ENCODE peak calls at places on chromosomes 1 and 21, in nine cellular contexts. One of them, this sample, is unnamed.

GRCh38 chr1:172180886-172181285 is 239.6 kb upstream of the C1orf105 start:
- DNase-seq in fibroblast of lung: peak; percentile 54
- DNase-seq in GDM1: no peak
- DNase-seq in epithelial cell of proximal tubule: no peak
- DNase-seq in foreskin fibroblast: peak; percentile 41
- DNase-seq in sciatic nerve: peak; percentile 63
- DNase-seq in AG08396: peak; percentile 27
- DNase-seq in GM03348: peak; percentile 17
- DNase-seq in iPS-NIHi11: no peak
- DNase-seq in this sample: no peak

GRCh38 chr1:167109125-167109524 is 15.2 kb downstream of the STYXL2 start:
- DNase-seq in fibroblast of lung: no peak
- DNase-seq in GDM1: no peak
- DNase-seq in epithelial cell of proximal tubule: no peak
- DNase-seq in foreskin fibroblast: no peak
- DNase-seq in sciatic nerve: no peak
- DNase-seq in AG08396: no peak
- DNase-seq in GM03348: no peak
- DNase-seq in iPS-NIHi11: no peak
- DNase-seq in this sample: no peak

GRCh38 chr1:231518485-231519035 is 9.9 kb upstream of the TSNAX start:
- DNase-seq in fibroblast of lung: no peak
- DNase-seq in GDM1: no peak
- DNase-seq in epithelial cell of proximal tubule: no peak
- DNase-seq in foreskin fibroblast: no peak
- DNase-seq in sciatic nerve: no peak
- DNase-seq in AG08396: no peak
- DNase-seq in GM03348: no peak
- DNase-seq in iPS-NIHi11: peak; percentile 8
- DNase-seq in this sample: no peak

GRCh38 chr1:208431721-208432120 is 187.5 kb upstream of the PLXNA2 start:
- DNase-seq in fibroblast of lung: peak; percentile 78
- DNase-seq in GDM1: no peak
- DNase-seq in epithelial cell of proximal tubule: peak; percentile 40
- DNase-seq in foreskin fibroblast: peak; percentile 34
- DNase-seq in sciatic nerve: no peak
- DNase-seq in AG08396: peak; percentile 20
- DNase-seq in GM03348: peak; percentile 40
- DNase-seq in iPS-NIHi11: no peak
- DNase-seq in this sample: no peak

GRCh38 chr1:226064816-226065248 is 2.3 kb downstream of the H3-3A start:
- DNase-seq in fibroblast of lung: peak; percentile 54
- DNase-seq in GDM1: peak; percentile 43
- DNase-seq in epithelial cell of proximal tubule: no peak
- DNase-seq in foreskin fibroblast: peak; percentile 39
- DNase-seq in sciatic nerve: no peak
- DNase-seq in AG08396: peak; percentile 55
- DNase-seq in GM03348: peak; percentile 59
- DNase-seq in iPS-NIHi11: peak; percentile 24
- DNase-seq in this sample: peak; percentile 20

GRCh38 chr1:85806236-85806965 is 98.2 kb upstream of the ZNHIT6 start:
- DNase-seq in fibroblast of lung: no peak
- DNase-seq in GDM1: no peak
- DNase-seq in epithelial cell of proximal tubule: no peak
- DNase-seq in foreskin fibroblast: no peak
- DNase-seq in sciatic nerve: no peak
- DNase-seq in AG08396: no peak
- DNase-seq in GM03348: no peak
- DNase-seq in iPS-NIHi11: no peak
- DNase-seq in this sample: no peak

GRCh38 chr1:68313736-68314594 is 81.6 kb upstream of the WLS start:
- DNase-seq in fibroblast of lung: no peak
- DNase-seq in GDM1: no peak
- DNase-seq in epithelial cell of proximal tubule: no peak
- DNase-seq in foreskin fibroblast: no peak
- DNase-seq in sciatic nerve: no peak
- DNase-seq in AG08396: no peak
- DNase-seq in GM03348: no peak
- DNase-seq in iPS-NIHi11: no peak
- DNase-seq in this sample: no peak

GRCh38 chr1:235649722-235650163 is at the start of gene GNG4:
- DNase-seq in fibroblast of lung: no peak
- DNase-seq in GDM1: no peak
- DNase-seq in epithelial cell of proximal tubule: no peak
- DNase-seq in foreskin fibroblast: no peak
- DNase-seq in sciatic nerve: no peak
- DNase-seq in AG08396: no peak
- DNase-seq in GM03348: no peak
- DNase-seq in iPS-NIHi11: peak; percentile 86
- DNase-seq in this sample: no peak

GRCh38 chr1:119409731-119410130 is 5.2 kb upstream of the HSD3B2 start:
- DNase-seq in fibroblast of lung: peak; percentile 65
- DNase-seq in GDM1: no peak
- DNase-seq in epithelial cell of proximal tubule: no peak
- DNase-seq in foreskin fibroblast: no peak
- DNase-seq in sciatic nerve: no peak
- DNase-seq in AG08396: no peak
- DNase-seq in GM03348: peak; percentile 4
- DNase-seq in iPS-NIHi11: no peak
- DNase-seq in this sample: no peak

GRCh38 chr1:90986954-90987353 is 34.9 kb downstream of the ZNF644 start:
- DNase-seq in fibroblast of lung: no peak
- DNase-seq in GDM1: no peak
- DNase-seq in epithelial cell of proximal tubule: no peak
- DNase-seq in foreskin fibroblast: no peak
- DNase-seq in sciatic nerve: no peak
- DNase-seq in AG08396: no peak
- DNase-seq in GM03348: no peak
- DNase-seq in iPS-NIHi11: no peak
- DNase-seq in this sample: no peak

GRCh38 chr1:11326070-11326469 is 53.1 kb downstream of the UBIAD1 start:
- DNase-seq in fibroblast of lung: no peak
- DNase-seq in GDM1: no peak
- DNase-seq in epithelial cell of proximal tubule: no peak
- DNase-seq in foreskin fibroblast: no peak
- DNase-seq in sciatic nerve: no peak
- DNase-seq in AG08396: no peak
- DNase-seq in GM03348: no peak
- DNase-seq in iPS-NIHi11: no peak
- DNase-seq in this sample: no peak

GRCh38 chr1:58727363-58727762 is 27.5 kb upstream of the MYSM1 start:
- DNase-seq in fibroblast of lung: peak; percentile 91
- DNase-seq in GDM1: no peak
- DNase-seq in epithelial cell of proximal tubule: peak; percentile 82
- DNase-seq in foreskin fibroblast: peak; percentile 95
- DNase-seq in sciatic nerve: no peak
- DNase-seq in AG08396: peak; percentile 44
- DNase-seq in GM03348: peak; percentile 62
- DNase-seq in iPS-NIHi11: no peak
- DNase-seq in this sample: peak; percentile 97

GRCh38 chr21:44926364-44927101 is 5.8 kb upstream of the ITGB2 start:
- DNase-seq in fibroblast of lung: peak; percentile 64
- DNase-seq in GDM1: peak; percentile 49
- DNase-seq in epithelial cell of proximal tubule: no peak
- DNase-seq in foreskin fibroblast: no peak
- DNase-seq in sciatic nerve: no peak
- DNase-seq in AG08396: no peak
- DNase-seq in GM03348: peak; percentile 52
- DNase-seq in iPS-NIHi11: no peak
- DNase-seq in this sample: no peak

GRCh38 chr1:32818804-32819541 is 1.5 kb downstream of the S100PBP start:
- DNase-seq in fibroblast of lung: no peak
- DNase-seq in GDM1: peak; percentile 48
- DNase-seq in epithelial cell of proximal tubule: no peak
- DNase-seq in foreskin fibroblast: no peak
- DNase-seq in sciatic nerve: no peak
- DNase-seq in AG08396: no peak
- DNase-seq in GM03348: no peak
- DNase-seq in iPS-NIHi11: no peak
- DNase-seq in this sample: no peak

GRCh38 chr21:31132574-31133242 is 94.4 kb upstream of the KRTAP19-8 start:
- DNase-seq in fibroblast of lung: peak; percentile 36
- DNase-seq in GDM1: peak; percentile 6
- DNase-seq in epithelial cell of proximal tubule: no peak
- DNase-seq in foreskin fibroblast: peak; percentile 23
- DNase-seq in sciatic nerve: no peak
- DNase-seq in AG08396: no peak
- DNase-seq in GM03348: no peak
- DNase-seq in iPS-NIHi11: no peak
- DNase-seq in this sample: no peak

GRCh38 chr1:226679303-226679702 is 59.8 kb downstream of the ITPKB start:
- DNase-seq in fibroblast of lung: no peak
- DNase-seq in GDM1: no peak
- DNase-seq in epithelial cell of proximal tubule: no peak
- DNase-seq in foreskin fibroblast: no peak
- DNase-seq in sciatic nerve: peak; percentile 0
- DNase-seq in AG08396: no peak
- DNase-seq in GM03348: no peak
- DNase-seq in iPS-NIHi11: no peak
- DNase-seq in this sample: no peak

GRCh38 chr1:22870201-22870871 is 102.3 kb downstream of the LACTBL1 start:
- DNase-seq in fibroblast of lung: peak; percentile 64
- DNase-seq in GDM1: no peak
- DNase-seq in epithelial cell of proximal tubule: no peak
- DNase-seq in foreskin fibroblast: no peak
- DNase-seq in sciatic nerve: no peak
- DNase-seq in AG08396: peak; percentile 38
- DNase-seq in GM03348: peak; percentile 37
- DNase-seq in iPS-NIHi11: peak; percentile 65
- DNase-seq in this sample: no peak

GRCh38 chr1:92446990-92447681 is 39.6 kb downstream of the GFI1 start:
- DNase-seq in fibroblast of lung: peak; percentile 58
- DNase-seq in GDM1: peak; percentile 8
- DNase-seq in epithelial cell of proximal tubule: no peak
- DNase-seq in foreskin fibroblast: no peak
- DNase-seq in sciatic nerve: no peak
- DNase-seq in AG08396: peak; percentile 34
- DNase-seq in GM03348: no peak
- DNase-seq in iPS-NIHi11: peak; percentile 42
- DNase-seq in this sample: peak; percentile 67

GRCh38 chr21:34602061-34602460 is 12.9 kb downstream of the RCAN1 start:
- DNase-seq in fibroblast of lung: no peak
- DNase-seq in GDM1: no peak
- DNase-seq in epithelial cell of proximal tubule: no peak
- DNase-seq in foreskin fibroblast: no peak
- DNase-seq in sciatic nerve: no peak
- DNase-seq in AG08396: no peak
- DNase-seq in GM03348: no peak
- DNase-seq in iPS-NIHi11: no peak
- DNase-seq in this sample: no peak

GRCh38 chr1:42999308-42999707 is 40.6 kb upstream of the SLC2A1 start:
- DNase-seq in fibroblast of lung: peak; percentile 78
- DNase-seq in GDM1: no peak
- DNase-seq in epithelial cell of proximal tubule: no peak
- DNase-seq in foreskin fibroblast: no peak
- DNase-seq in sciatic nerve: no peak
- DNase-seq in AG08396: peak; percentile 39
- DNase-seq in GM03348: peak; percentile 41
- DNase-seq in iPS-NIHi11: no peak
- DNase-seq in this sample: no peak

GRCh38 chr1:91450260-91450659 is 45.6 kb upstream of the HFM1 start:
- DNase-seq in fibroblast of lung: no peak
- DNase-seq in GDM1: no peak
- DNase-seq in epithelial cell of proximal tubule: no peak
- DNase-seq in foreskin fibroblast: no peak
- DNase-seq in sciatic nerve: no peak
- DNase-seq in AG08396: no peak
- DNase-seq in GM03348: no peak
- DNase-seq in iPS-NIHi11: no peak
- DNase-seq in this sample: no peak

GRCh38 chr1:208652300-208653160 is 408.3 kb upstream of the PLXNA2 start:
- DNase-seq in fibroblast of lung: peak; percentile 56
- DNase-seq in GDM1: peak; percentile 17
- DNase-seq in epithelial cell of proximal tubule: peak; percentile 12
- DNase-seq in foreskin fibroblast: peak; percentile 60
- DNase-seq in sciatic nerve: no peak
- DNase-seq in AG08396: peak; percentile 68
- DNase-seq in GM03348: peak; percentile 81
- DNase-seq in iPS-NIHi11: peak; percentile 72
- DNase-seq in this sample: peak; percentile 38

GRCh38 chr21:34074283-34075098 is 1.1 kb downstream of the MRPS6 start:
- DNase-seq in fibroblast of lung: no peak
- DNase-seq in GDM1: no peak
- DNase-seq in epithelial cell of proximal tubule: no peak
- DNase-seq in foreskin fibroblast: no peak
- DNase-seq in sciatic nerve: no peak
- DNase-seq in AG08396: no peak
- DNase-seq in GM03348: peak; percentile 16
- DNase-seq in iPS-NIHi11: no peak
- DNase-seq in this sample: no peak